ENCODE peak calls at places on chromosomes 4 and X, in six cellular contexts. B is H1, P is transverse colon, K is gastrocnemius medialis, I is Caco-2, A is mucosa of descending colon. F is an unnamed sample. For H3K4me1 and H3K9me3, the result is how much of the 10 kb centered on the place peaks cover.

GRCh38 chr4:23779839-23780238 is 110.0 kb downstream of the PPARGC1A start:
- DNase-seq in A (no peak), K (no peak), P (no peak), B (no peak), I (no peak), F (no peak)

GRCh38 chrX:134144231-134144630 is 92.8 kb upstream of the CCDC160 start:
- DNase-seq in B (no peak), K (no peak), P (no peak), I (no peak), A (peak), F (no peak)

GRCh38 chrX:108736509-108737479 is at the start of gene IRS4:
- DNase-seq in P (no peak), I (no peak), A (no peak), B (peak), K (no peak), F (no peak)

GRCh38 chrX:17361620-17362019 is 13.4 kb upstream of the NHS start:
- DNase-seq in K (no peak), B (no peak), P (no peak), A (peak), I (peak), F (no peak)

GRCh38 chr4:178242655-178243054 is 800.4 kb upstream of the AGA start:
- DNase-seq in B (no peak), I (no peak), A (no peak), P (no peak), K (no peak), F (no peak)

GRCh38 chr4:165743422-165743821 is 129.6 kb upstream of the TLL1 start:
- DNase-seq in K (no peak), I (no peak), B (no peak), P (no peak), A (no peak), F (no peak)

GRCh38 chr4:112855058-112855457 is 194.4 kb upstream of the ANK2 start:
- DNase-seq in K (no peak), B (no peak), P (no peak), I (no peak), A (no peak), F (no peak)

GRCh38 chrX:51461053-51462050 is 35.0 kb downstream of the NUDT11 start:
- DNase-seq in B (no peak), P (no peak), A (peak), I (no peak), K (no peak), F (no peak)

GRCh38 chrX:42107495-42108139 is 184.3 kb upstream of the CASK start:
- DNase-seq in A (peak), P (no peak), K (no peak), I (no peak), B (no peak), F (no peak)

GRCh38 chr4:2588259-2588658 is 51.8 kb downstream of the FAM193A start:
- DNase-seq in B (no peak), I (no peak), K (no peak), A (no peak), P (no peak), F (no peak)

GRCh38 chr4:2587215-2587823 is 50.9 kb downstream of the FAM193A start:
- DNase-seq in K (peak), A (no peak), I (no peak), P (no peak), B (no peak), F (no peak)

GRCh38 chr4:2593003-2593402 is 56.6 kb downstream of the FAM193A start:
- DNase-seq in I (no peak), K (no peak), B (no peak), A (no peak), P (no peak), F (no peak)

GRCh38 chr4:2592572-2592971 is 56.1 kb downstream of the FAM193A start:
- DNase-seq in K (no peak), P (no peak), A (no peak), I (no peak), B (no peak), F (no peak)

GRCh38 chr4:2591189-2591588 is 54.7 kb downstream of the FAM193A start:
- DNase-seq in I (no peak), A (no peak), P (no peak), B (peak), K (no peak), F (no peak)
- H3K4me1 ChIP-seq in I (under half), A (under half), P (under half), B (under half), K (half or more), F (under half)

GRCh38 chrX:40343319-40343718 is 237.5 kb upstream of the ATP6AP2 start:
- DNase-seq in P (no peak), A (no peak), I (no peak), K (no peak), B (no peak), F (no peak)

DNA sequence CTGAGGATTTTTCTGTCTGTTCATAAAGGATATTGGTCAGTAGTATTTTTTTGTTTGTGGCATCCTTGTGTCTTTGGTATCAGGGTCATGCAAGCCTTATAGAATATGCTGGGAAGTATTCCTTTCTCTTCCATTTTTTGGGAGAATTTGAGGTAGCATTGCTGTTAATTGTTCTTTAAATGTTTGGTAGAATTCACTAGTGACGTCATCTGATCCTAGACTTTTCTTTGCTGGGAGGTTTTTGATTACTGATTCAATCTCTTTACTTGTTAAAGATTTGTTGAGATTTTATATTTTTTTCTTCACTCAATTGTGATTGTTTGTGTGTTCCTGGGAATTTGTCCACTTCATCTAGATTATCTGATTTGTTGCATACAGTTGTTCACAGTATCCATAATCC is 234.4 kb upstream of the ATP6AP2 start:
- DNase-seq in I (no peak), K (no peak), P (no peak), A (no peak), B (no peak), F (no peak)
- H3K9me3 ChIP-seq in I (under half), K (under half), P (under half), A (under half), B (under half), F (under half)

GRCh38 chr4:109614015-109614414 is 54.0 kb downstream of the MCUB start:
- DNase-seq in A (no peak), P (no peak), B (no peak), K (no peak), I (no peak), F (no peak)
- H3K4me1 ChIP-seq in A (under half), P (under half), B (under half), K (under half), I (under half), F (under half)

DNA sequence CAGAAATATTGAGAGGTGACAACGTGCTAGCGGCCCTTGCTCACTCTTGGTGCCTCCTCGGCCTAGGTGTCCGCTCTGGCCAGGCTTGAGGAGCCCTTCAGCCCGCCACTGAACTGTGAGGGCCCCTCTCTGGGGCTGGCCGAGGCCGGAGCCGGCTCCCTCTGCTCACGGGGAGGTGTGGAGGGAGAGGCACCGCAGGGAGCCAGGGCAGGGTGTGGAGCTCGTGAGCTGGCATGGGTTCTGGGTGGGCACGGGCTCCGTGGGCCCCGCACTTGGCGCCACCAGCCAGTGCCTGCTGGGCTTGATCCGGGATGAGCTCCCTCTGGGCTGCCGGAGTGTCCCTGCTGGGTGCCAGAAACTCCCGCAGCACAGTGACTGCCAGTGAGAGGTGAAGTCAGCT is 16.0 kb upstream of the VAMP7 start:
- DNase-seq in B (no peak), I (no peak), A (no peak), P (no peak), K (no peak), F (no peak)
- H3K9me3 ChIP-seq in B (under half), I (under half), A (under half), P (under half), K (under half), F (under half)

DNA sequence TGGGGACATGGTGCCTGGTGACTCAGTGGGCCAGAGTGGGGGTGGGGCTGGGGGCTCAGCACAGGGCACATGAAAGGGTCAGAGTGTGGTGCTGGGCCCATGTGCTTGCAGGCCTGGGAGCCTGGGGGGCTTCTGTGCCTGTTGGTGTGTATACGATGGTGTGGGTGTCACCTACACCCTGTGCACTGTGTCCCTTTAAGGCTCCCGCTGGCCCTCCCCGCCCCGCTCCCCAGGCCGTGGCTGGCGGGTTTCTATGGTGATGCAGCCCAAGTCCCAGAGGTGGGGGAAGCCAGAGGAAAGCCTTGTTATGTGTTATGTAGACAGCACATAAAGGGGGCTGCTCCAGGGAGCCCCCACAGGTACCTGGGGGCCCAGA is 5.5 kb downstream of the L1CAM start:
- DNase-seq in K (no peak), B (no peak), I (no peak), A (no peak), P (no peak), F (no peak)
- H3K4me1 ChIP-seq in K (under half), B (half or more), I (under half), A (under half), P (under half), F (under half)

GRCh38 chr4:8905773-8906667 is 34.4 kb upstream of the HMX1 start:
- DNase-seq in A (no peak), K (no peak), I (peak), B (no peak), P (no peak), F (peak)

GRCh38 chr4:8904041-8904501 is 32.4 kb upstream of the HMX1 start:
- DNase-seq in B (no peak), I (no peak), A (no peak), K (no peak), P (no peak), F (no peak)

GRCh38 chr4:8906668-8906970 is 35.0 kb upstream of the HMX1 start:
- DNase-seq in A (no peak), P (no peak), I (peak), B (no peak), K (no peak), F (no peak)

GRCh38 chr4:8904666-8905065 is 33.0 kb upstream of the HMX1 start:
- DNase-seq in B (no peak), K (no peak), A (no peak), I (no peak), P (no peak), F (no peak)

DNA sequence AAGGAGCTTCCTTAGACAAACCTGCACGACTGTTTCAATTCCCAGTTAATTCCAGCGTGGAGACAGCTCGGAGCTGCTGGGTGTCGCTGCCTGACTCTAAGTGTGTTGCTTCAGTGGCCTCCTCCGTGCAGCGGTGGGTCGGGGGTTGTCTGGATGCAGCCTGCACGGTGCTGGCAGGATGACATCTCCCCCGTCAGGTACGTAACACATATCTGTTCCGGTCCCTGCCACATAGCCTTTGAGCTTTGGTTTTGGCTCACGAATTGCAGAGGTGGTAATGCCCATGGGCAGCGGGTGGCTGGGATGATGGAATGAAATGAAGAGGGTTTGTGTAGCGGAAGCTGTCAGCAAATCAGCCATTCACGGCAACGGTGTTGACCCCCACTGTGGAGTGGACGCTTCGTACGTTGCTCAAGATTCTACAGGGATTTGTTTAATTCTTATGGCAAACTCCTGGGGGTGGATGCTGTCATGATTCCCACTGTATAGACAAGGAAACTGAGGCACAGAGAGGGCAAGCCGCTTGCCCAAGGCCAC is 33.7 kb upstream of the HMX1 start:
- DNase-seq in I (no peak), K (no peak), P (no peak), A (no peak), B (no peak), F (peak)
- H3K9me3 ChIP-seq in I (under half), K (under half), P (under half), A (under half), B (under half), F (under half)

DNA sequence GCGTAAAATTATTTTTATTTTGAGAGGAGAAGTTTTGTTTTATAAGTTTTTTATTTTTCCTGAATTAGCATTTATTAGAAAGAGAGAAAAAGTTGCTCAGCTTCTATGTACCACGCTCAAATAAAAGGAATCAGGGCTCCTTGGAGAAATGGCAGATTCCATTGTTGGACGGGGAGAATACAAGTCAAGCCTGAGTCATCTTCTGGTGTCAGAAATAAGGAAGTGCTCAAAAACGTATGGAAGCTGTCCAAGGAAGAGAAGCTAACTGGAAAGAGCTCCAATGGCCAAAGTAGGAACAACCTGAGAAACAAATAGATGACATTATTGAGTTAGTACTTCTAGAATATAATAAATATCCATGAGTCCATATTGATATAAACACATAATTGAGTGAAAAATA is 89.3 kb upstream of the NEIL3 start:
- DNase-seq in I (no peak), B (no peak), A (no peak), K (no peak), P (no peak), F (no peak)
- H3K4me1 ChIP-seq in I (under half), B (under half), A (under half), K (under half), P (under half), F (under half)

DNA sequence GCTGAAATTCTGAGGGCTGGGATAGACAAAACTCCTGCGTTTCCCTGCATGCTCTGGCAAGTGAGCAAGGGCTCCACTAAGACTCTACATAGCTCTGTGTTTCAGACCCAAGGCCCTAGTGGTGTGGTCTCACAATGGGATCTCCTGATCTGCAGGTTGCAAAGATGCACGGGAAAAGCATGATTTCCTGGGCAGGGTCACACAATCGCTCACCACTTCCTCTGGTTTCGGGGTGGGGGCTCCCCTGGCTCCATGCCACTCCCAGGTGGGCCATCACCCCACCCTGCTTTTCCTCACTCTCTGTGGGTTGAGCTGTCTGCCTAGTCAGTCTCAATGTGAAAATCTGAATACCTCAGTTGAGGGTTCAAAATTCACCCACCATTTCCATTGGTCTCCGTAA is 111.5 kb downstream of the KLF8 start:
- DNase-seq in P (no peak), K (no peak), A (no peak), B (no peak), I (no peak), F (no peak)
- H3K9me3 ChIP-seq in P (under half), K (under half), A (under half), B (under half), I (under half), F (under half)

GRCh38 chrX:139388234-139388633 is 142.3 kb upstream of the F9 start:
- DNase-seq in I (no peak), B (no peak), P (no peak), K (peak), A (no peak), F (no peak)
- H3K4me1 ChIP-seq in I (under half), B (under half), P (under half), K (under half), A (under half), F (under half)

DNA sequence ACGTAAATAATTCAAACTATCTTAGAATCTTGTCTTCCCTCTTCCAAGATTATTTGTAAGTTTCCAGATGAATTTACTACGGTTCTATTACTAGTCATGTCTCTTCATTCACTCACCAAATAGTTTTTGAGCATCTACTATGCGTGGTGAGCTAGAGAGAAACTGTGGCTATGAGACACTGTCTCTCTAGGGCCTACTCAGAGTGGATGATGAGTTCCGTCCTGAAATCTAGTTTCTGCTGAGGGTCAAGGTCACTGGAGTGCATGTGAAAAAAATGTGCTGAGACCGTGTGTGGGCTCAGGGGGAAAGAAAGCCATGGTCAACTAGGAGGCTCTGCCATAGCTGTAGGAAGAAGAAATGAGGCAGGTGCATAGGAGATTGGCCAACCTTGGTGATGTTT is 320.2 kb upstream of the GATB start:
- DNase-seq in B (no peak), P (no peak), A (no peak), K (no peak), I (no peak), F (no peak)
- H3K9me3 ChIP-seq in B (under half), P (under half), A (under half), K (under half), I (under half), F (under half)